ENCODE peak calls at places on chromosomes 6 and 20, in ten cellular contexts. H, G, U, P, M, J, V, T, D and C are unnamed samples.

GRCh38 chr6:138545621-138545980 is 46.3 kb upstream of the NHSL1 start:
- DNase-seq in J (peak; percentile 60), G (no peak), T (no peak), M (peak; percentile 37), P (peak; percentile 82), H (peak; percentile 52), V (peak; percentile 95), U (peak; percentile 18), D (no peak), C (peak; percentile 59)

GRCh38 chr6:76701610-76702009 is 629.1 kb upstream of the IMPG1 start:
- DNase-seq in D (no peak), H (no peak), G (no peak), P (no peak), V (no peak), M (no peak), J (no peak), U (no peak), T (no peak), C (no peak)

GRCh38 chr6:89970072-89970471 is 75.8 kb downstream of the GJA10 start:
- DNase-seq in P (no peak), V (no peak), M (no peak), H (no peak), T (no peak), U (no peak), D (no peak), G (no peak), J (no peak), C (no peak)

GRCh38 chr6:163182696-163183095 is 231.8 kb upstream of the QKI start:
- DNase-seq in J (no peak), D (no peak), U (no peak), M (no peak), H (no peak), T (no peak), V (no peak), G (peak; percentile 79), P (no peak), C (no peak)

GRCh38 chr6:43070028-43070632 is 6.0 kb upstream of the PTK7 start:
- DNase-seq in H (no peak), P (no peak), G (no peak), D (peak; percentile 75), J (no peak), V (peak; percentile 71), M (no peak), T (peak; percentile 52), U (peak; percentile 46), C (no peak)

GRCh38 chr6:33428219-33428890 is 8.5 kb downstream of the SYNGAP1 start:
- DNase-seq in G (no peak), P (peak; percentile 28), M (no peak), T (peak; percentile 63), V (peak; percentile 79), H (no peak), D (peak; percentile 70), J (peak; percentile 37), U (no peak), C (no peak)

GRCh38 chr20:50153500-50154377 is at the start of gene PEDS1:
- DNase-seq in U (peak; percentile 86), P (peak; percentile 93), T (peak; percentile 96), G (no peak), V (peak; percentile 95), D (peak; percentile 95), M (peak; percentile 95), H (peak; percentile 95), J (peak; percentile 93), C (peak; percentile 88)

GRCh38 chr6:82987416-82987815 is 78.2 kb downstream of the UBE3D start:
- DNase-seq in G (no peak), D (no peak), H (no peak), U (no peak), P (no peak), M (no peak), V (no peak), J (no peak), T (no peak), C (no peak)

GRCh38 chr20:51767867-51768758 is at the start of gene ATP9A:
- DNase-seq in T (peak; percentile 53), P (peak; percentile 29), V (peak; percentile 73), U (peak; percentile 38), G (no peak), H (peak; percentile 65), M (peak; percentile 64), D (peak; percentile 21), J (peak; percentile 40), C (peak; percentile 61)

GRCh38 chr20:41078329-41078728 is 49.7 kb downstream of the TOP1 start:
- DNase-seq in J (no peak), T (peak; percentile 61), U (no peak), P (no peak), G (no peak), M (no peak), D (peak; percentile 29), V (no peak), H (no peak), C (no peak)

GRCh38 chr6:80528115-80528514 is 421.6 kb downstream of the BCKDHB start:
- DNase-seq in H (no peak), V (no peak), M (no peak), D (no peak), G (no peak), T (peak; percentile 4), P (no peak), J (no peak), U (no peak), C (no peak)

GRCh38 chr6:44248579-44248978 is 1.7 kb downstream of the HSP90AB1 start:
- DNase-seq in D (no peak), G (no peak), J (no peak), U (no peak), V (no peak), P (no peak), T (no peak), M (no peak), H (no peak), C (no peak)

GRCh38 chr6:44246663-44247337 is at the start of gene HSP90AB1:
- DNase-seq in J (peak; percentile 98), D (peak; percentile 100), H (peak; percentile 95), V (peak; percentile 98), U (peak; percentile 98), M (peak; percentile 93), T (peak; percentile 98), P (peak; percentile 96), G (peak; percentile 99), C (peak; percentile 90)

GRCh38 chr6:44245391-44245911 is 1.4 kb upstream of the HSP90AB1 start:
- DNase-seq in H (no peak), D (no peak), J (no peak), M (no peak), U (no peak), G (no peak), T (no peak), P (no peak), V (no peak), C (no peak)

GRCh38 chr6:44247338-44248302 is 719 bp downstream of the HSP90AB1 start:
- DNase-seq in U (peak; percentile 75), D (peak; percentile 50), P (peak; percentile 77), J (peak; percentile 78), M (peak; percentile 79), H (peak; percentile 90), T (peak; percentile 85), G (no peak), V (peak; percentile 70), C (peak; percentile 64)

GRCh38 chr6:44245912-44246662 is 814 bp upstream of the HSP90AB1 start:
- DNase-seq in H (peak; percentile 92), V (peak; percentile 100), M (peak; percentile 96), D (peak; percentile 83), G (peak; percentile 96), U (peak; percentile 86), J (peak; percentile 91), T (peak; percentile 97), P (peak; percentile 94), C (peak; percentile 97)
- TF ChIP-seq CTCF in H (no peak), V (peak; percentile 63), M (peak; percentile 7), D (no peak), G (peak; percentile 44), U (no peak), J (no peak), T (peak; percentile 34), P (no peak), C (peak; percentile 9)

DNA sequence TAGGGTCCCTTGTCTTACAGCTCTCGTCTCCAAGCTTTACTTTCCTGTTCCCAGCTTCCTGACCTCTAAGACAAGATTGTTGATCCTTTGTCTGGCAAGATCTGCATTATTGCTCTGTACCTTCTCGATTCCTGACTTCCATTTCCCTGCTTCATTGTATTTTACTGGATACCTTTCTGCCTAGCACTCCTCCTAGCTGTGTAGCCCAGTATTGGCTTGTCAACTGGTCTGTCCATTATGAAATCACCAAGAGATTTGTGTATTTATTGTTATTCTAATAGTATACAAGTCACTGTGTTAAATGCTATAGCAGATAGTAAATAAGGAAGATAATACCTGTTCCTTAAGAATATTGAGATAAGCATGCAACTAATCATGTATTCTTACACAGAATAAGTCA is 305.4 kb downstream of the CDKAL1 start:
- DNase-seq in H (no peak), U (no peak), G (no peak), T (no peak), J (no peak), M (no peak), P (no peak), V (no peak), D (peak; percentile 6), C (no peak)
- TF ChIP-seq CTCF in H (no peak), U (no peak), G (no peak), T (no peak), J (no peak), M (no peak), P (no peak), V (peak; percentile 61), D (peak; percentile 21), C (no peak)

GRCh38 chr20:17794400-17794799 is 94.6 kb downstream of the BANF2 start:
- DNase-seq in D (no peak), G (no peak), P (no peak), J (no peak), V (no peak), T (no peak), H (no peak), M (no peak), U (no peak), C (no peak)
- TF ChIP-seq CTCF in D (no peak), G (no peak), P (no peak), J (no peak), V (no peak), T (no peak), H (no peak), M (no peak), U (no peak), C (no peak)

GRCh38 chr20:3890410-3890751 is 1.2 kb downstream of the PANK2 start:
- DNase-seq in G (no peak), P (no peak), U (no peak), V (no peak), M (peak; percentile 18), H (peak; percentile 22), J (no peak), D (peak; percentile 38), T (no peak), C (no peak)

GRCh38 chr20:3889489-3890409 is 562 bp downstream of the PANK2 start:
- DNase-seq in M (peak; percentile 68), V (peak; percentile 63), T (peak; percentile 11), G (no peak), J (peak; percentile 50), D (no peak), U (peak; percentile 43), P (peak; percentile 64), H (peak; percentile 71), C (peak; percentile 35)

GRCh38 chr20:3887870-3888614 is 1.1 kb upstream of the PANK2 start:
- DNase-seq in P (peak; percentile 38), G (no peak), T (no peak), H (no peak), U (peak; percentile 47), M (peak; percentile 47), J (peak; percentile 25), D (no peak), V (no peak), C (no peak)

GRCh38 chr20:3890999-3891929 is 2.1 kb downstream of the PANK2 start:
- DNase-seq in G (no peak), P (no peak), V (no peak), M (peak; percentile 21), H (peak; percentile 7), U (no peak), D (peak; percentile 69), J (no peak), T (no peak), C (no peak)

GRCh38 chr20:3888622-3889488 is at the start of gene PANK2:
- DNase-seq in U (peak; percentile 100), D (peak; percentile 99), V (peak; percentile 100), T (peak; percentile 95), M (peak; percentile 100), G (peak; percentile 99), H (peak; percentile 98), J (peak; percentile 99), P (peak; percentile 99), C (peak; percentile 97)
- TF ChIP-seq CTCF in U (peak; percentile 47), D (peak; percentile 26), V (peak; percentile 58), T (no peak), M (peak; percentile 23), G (peak; percentile 57), H (peak; percentile 18), J (peak; percentile 75), P (peak; percentile 64), C (peak; percentile 35)